ENCODE peak calls at places on chromosome 10, in seven cellular contexts. H is NCI-H1092 treated with DMSO at 0.1 percent for 48 hours; E is T follicular helper cell; L is NCI-H226; N is T-helper 22 cell; P is activated naive CD8-positive, alpha-beta T cell treated with anti-CD3 and anti-CD28 coated beads, Interleukin-2, amount 50 U/mL, for 16 hours; M is stimulated activated CD4-positive, alpha-beta T cell treated with anti-CD3 and anti-CD28 coated beads, TNF-alpha, amount 100 ng/mL, for 48 hours. G is an unnamed sample.

GRCh38 chr10:124157286-124157685 is 63.9 kb upstream of the CHST15 start:
- DNase-seq in H (no peak), E (no peak), L (no peak), N (no peak), P (no peak), M (no peak), G (no peak)

GRCh38 chr10:101631821-101632475 is 43.8 kb downstream of the DPCD start:
- DNase-seq in H (no peak), E (no peak), L (no peak), N (no peak), P (no peak), M (no peak), G (no peak)

GRCh38 chr10:67868132-67868531 is 16.3 kb upstream of the SIRT1 start:
- DNase-seq in H (no peak), E (no peak), L (no peak), N (no peak), P (no peak), M (no peak), G (no peak)

GRCh38 chr10:77604941-77605351 is 32.7 kb downstream of the KCNMA1 start:
- DNase-seq in H (no peak), E (no peak), L (no peak), N (no peak), P (no peak), M (no peak), G (no peak)

GRCh38 chr10:12375076-12375504 is 25.7 kb downstream of the CAMK1D start:
- DNase-seq in H (no peak), E (no peak), L (no peak), N (no peak), P (no peak), M (no peak), G (no peak)

GRCh38 chr10:18658992-18659783 is at the start of gene ARL5B:
- DNase-seq in H (peak), E (peak), L (peak), N (peak), P (peak), M (peak), G (peak)

GRCh38 chr10:124048371-124049290 is 44.8 kb downstream of the CHST15 start:
- DNase-seq in H (no peak), E (no peak), L (no peak), N (no peak), P (no peak), M (no peak), G (no peak)

GRCh38 chr10:4941540-4942330 is 21.5 kb upstream of the AKR1C1 start:
- DNase-seq in H (no peak), E (no peak), L (no peak), N (no peak), P (no peak), M (no peak), G (no peak)

GRCh38 chr10:60281331-60281730 is 108.3 kb downstream of the ANK3 start:
- DNase-seq in H (no peak), E (no peak), L (peak), N (no peak), P (no peak), M (no peak), G (no peak)